ENCODE peak calls at places on chromosomes 7 and 10, in five cellular contexts. N is sigmoid colon, T is ovary, P is MM.1S, C is breast epithelium. S is an unnamed sample.

GRCh38 chr10:70418229-70418628 is 14.3 kb downstream of the EIF4EBP2 start:
- DNase-seq in N (no peak), T (no peak), C (no peak), P (no peak), S (no peak)

GRCh38 chr7:5423844-5424688 is 432 bp upstream of the TNRC18 start:
- DNase-seq in P (peak; percentile 91), N (peak; percentile 98), T (peak; percentile 97), C (peak; percentile 96), S (no peak)

GRCh38 chr7:95110707-95111106 is 203.3 kb downstream of the PPP1R9A start:
- DNase-seq in C (no peak), T (no peak), N (no peak), P (no peak), S (no peak)

GRCh38 chr10:127756264-127756663 is 19.3 kb downstream of the FOXI2 start:
- DNase-seq in C (no peak), T (no peak), N (no peak), P (no peak), S (no peak)

GRCh38 chr7:37141742-37142141 is 306.9 kb downstream of the ELMO1 start:
- DNase-seq in N (no peak), C (no peak), T (no peak), P (no peak), S (no peak)

GRCh38 chr10:6721964-6722615 is 142.0 kb upstream of the PRKCQ start:
- DNase-seq in C (peak; percentile 32), T (no peak), P (no peak), N (no peak), S (no peak)

GRCh38 chr7:42671627-42672026 is 240.2 kb downstream of the C7orf25 start:
- DNase-seq in P (no peak), T (no peak), N (no peak), C (no peak), S (no peak)

GRCh38 chr7:88331322-88331721 is 24.6 kb upstream of the STEAP4 start:
- DNase-seq in C (no peak), P (no peak), T (no peak), N (no peak), S (no peak)

GRCh38 chr10:59362184-59362966 is at the start of gene FAM13C:
- DNase-seq in T (peak; percentile 70), C (peak; percentile 49), P (peak; percentile 64), N (peak; percentile 86), S (no peak)

GRCh38 chr10:1035201-1035600 is 9.5 kb upstream of the IDI2 start:
- DNase-seq in N (no peak), T (no peak), P (no peak), C (no peak), S (no peak)

GRCh38 chr7:150781016-150781415 is 19.1 kb downstream of the TMEM176B start:
- DNase-seq in P (no peak), C (no peak), N (no peak), T (no peak), S (no peak)

GRCh38 chr10:110379831-110380230 is 75.1 kb upstream of the SMNDC1 start:
- DNase-seq in N (no peak), C (no peak), P (no peak), T (no peak), S (no peak)

GRCh38 chr10:58457761-58458616 is 54.7 kb upstream of the BICC1 start:
- DNase-seq in P (no peak), C (peak; percentile 39), N (peak; percentile 90), T (peak; percentile 86), S (no peak)

GRCh38 chr10:25175527-25176420 is 973 bp downstream of the GPR158 start:
- DNase-seq in T (no peak), N (no peak), P (no peak), C (no peak), S (no peak)

GRCh38 chr10:110609592-110609991 is 34.5 kb upstream of the RBM20 start:
- DNase-seq in P (no peak), T (no peak), C (no peak), N (peak; percentile 54), S (no peak)

GRCh38 chr10:117184296-117184695 is 13.0 kb upstream of the KCNK18 start:
- DNase-seq in T (no peak), N (peak; percentile 48), C (no peak), P (no peak), S (no peak)

GRCh38 chr10:35895331-35895730 is 253.2 kb upstream of the FZD8 start:
- DNase-seq in P (no peak), N (no peak), C (no peak), T (no peak), S (no peak)

GRCh38 chr7:36048141-36048901 is 104.7 kb upstream of the EEPD1 start:
- DNase-seq in T (no peak), C (peak; percentile 67), N (peak; percentile 75), P (no peak), S (no peak)

GRCh38 chr7:92135490-92135889 is 1.2 kb upstream of the CYP51A1 start:
- DNase-seq in N (no peak), C (no peak), P (no peak), T (no peak), S (no peak)

GRCh38 chr7:145036592-145037386 is 200.9 kb upstream of the TPK1 start:
- DNase-seq in C (no peak), P (peak; percentile 75), T (no peak), N (no peak), S (peak; percentile 32)

GRCh38 chr10:16941865-16942264 is 124.6 kb upstream of the RSU1 start:
- DNase-seq in T (no peak), P (no peak), C (no peak), N (no peak), S (no peak)

GRCh38 chr7:143372070-143372469 is 9.1 kb upstream of the ZYX start:
- DNase-seq in P (no peak), T (no peak), N (peak; percentile 82), C (no peak), S (peak; percentile 64)

GRCh38 chr10:97612386-97612785 is 20.9 kb downstream of the MORN4 start:
- DNase-seq in N (no peak), C (no peak), P (peak; percentile 14), T (no peak), S (no peak)

GRCh38 chr10:51321968-51322367 is 247.7 kb downstream of the PRKG1 start:
- DNase-seq in P (no peak), T (no peak), C (no peak), N (no peak), S (no peak)

GRCh38 chr10:103188853-103189252 is 4.2 kb downstream of the NT5C2 start:
- DNase-seq in T (no peak), P (no peak), C (no peak), N (no peak), S (no peak)

GRCh38 chr7:76428868-76429805 is 4.4 kb downstream of the ZP3 start:
- DNase-seq in C (no peak), T (no peak), P (no peak), N (peak; percentile 58), S (no peak)

GRCh38 chr10:14184841-14185500 is 145.8 kb downstream of the FRMD4A start:
- DNase-seq in C (no peak), N (no peak), P (peak; percentile 84), T (no peak), S (no peak)

GRCh38 chr10:113517165-113517892 is 35.5 kb upstream of the HABP2 start:
- DNase-seq in T (no peak), P (no peak), N (no peak), C (no peak), S (no peak)

GRCh38 chr7:100166966-100167911 is 1.2 kb downstream of the GAL3ST4 start:
- DNase-seq in T (no peak), N (peak; percentile 48), C (no peak), P (no peak), S (no peak)

GRCh38 chr7:101779267-101779666 is 38.2 kb upstream of the CUX1 start:
- DNase-seq in C (no peak), N (no peak), T (no peak), P (no peak), S (no peak)

GRCh38 chr7:111005445-111005844 is 85.5 kb upstream of the LRRN3 start:
- DNase-seq in C (no peak), P (no peak), T (no peak), N (no peak), S (no peak)

GRCh38 chr7:151820486-151821105 is 56.3 kb downstream of the PRKAG2 start:
- DNase-seq in T (no peak), C (no peak), P (no peak), N (no peak), S (no peak)

GRCh38 chr7:85516675-85517074 is 329.8 kb upstream of the SEMA3D start:
- DNase-seq in P (no peak), T (no peak), N (no peak), C (no peak), S (no peak)

GRCh38 chr10:93815304-93816091 is 57.8 kb downstream of the LGI1 start:
- DNase-seq in C (no peak), N (no peak), P (no peak), T (no peak), S (no peak)

GRCh38 chr10:77787440-77787839 is 139.1 kb downstream of the DLG5 start:
- DNase-seq in C (no peak), P (no peak), N (peak; percentile 48), T (no peak), S (no peak)

GRCh38 chr7:1644341-1645070 is 25.6 kb upstream of the ELFN1 start:
- DNase-seq in P (no peak), T (no peak), N (no peak), C (no peak), S (no peak)

GRCh38 chr7:151867912-151868804 is 8.8 kb downstream of the PRKAG2 start:
- DNase-seq in T (peak; percentile 60), C (peak; percentile 34), P (no peak), N (no peak), S (no peak)

GRCh38 chr10:62718585-62718984 is 85.9 kb upstream of the ADO start:
- DNase-seq in T (no peak), N (no peak), C (no peak), P (no peak), S (no peak)

GRCh38 chr10:57320416-57320815 is 947.3 kb downstream of the IPMK start:
- DNase-seq in T (no peak), N (no peak), P (no peak), C (no peak), S (no peak)

GRCh38 chr7:28570113-28570969 is 158.0 kb downstream of the CREB5 start:
- DNase-seq in C (no peak), N (no peak), T (no peak), P (no peak), S (no peak)
- H3K4me1 ChIP-seq in C (no peaks in the 10 kb centered on the region), N (no peaks in the 10 kb centered on the region), T (no peaks in the 10 kb centered on the region), P (no peaks in the 10 kb centered on the region), S (peaks cover 4% of the 10 kb centered on the region)

GRCh38 chr7:236967-237366 is 44.6 kb downstream of the FAM20C start:
- DNase-seq in N (no peak), T (no peak), P (no peak), C (peak; percentile 40), S (no peak)
- TF ChIP-seq CTCF in N (no peak), T (no peak), P (no peak), C (no peak), S (no peak)

GRCh38 chr7:30134011-30134410 is 775 bp upstream of the MTURN start:
- DNase-seq in C (no peak), T (no peak), P (no peak), N (no peak), S (no peak)
- H3K27ac ChIP-seq in C (peak overlapping the region; percentile 94), T (no peak overlapping the region), P (no peak overlapping the region), N (peak overlapping the region; percentile 92), S (peak overlapping the region; percentile 49)

GRCh38 chr7:25849361-25850184 is 302.4 kb upstream of the NFE2L3 start:
- DNase-seq in C (no peak), P (no peak), N (no peak), T (peak; percentile 72), S (no peak)
- H3K4me1 ChIP-seq in C (peaks cover 9% of the 10 kb centered on the region), P (peaks cover 4% of the 10 kb centered on the region), N (peaks cover 81% of the 10 kb centered on the region), T (peaks cover 27% of the 10 kb centered on the region), S (peaks cover 14% of the 10 kb centered on the region)

GRCh38 chr7:126302639-126303038 is 950.1 kb downstream of the GRM8 start:
- DNase-seq in T (no peak), N (no peak), P (no peak), C (no peak), S (no peak)
- TF ChIP-seq CTCF in T (no peak), N (no peak), P (no peak), C (no peak), S (no peak)